ENCODE peak calls at places on chromosomes 11 and 22, in eight cellular contexts. B is kidney tubule cell; O is endodermal cell; X is stimulated activated CD4-positive, alpha-beta T cell treated with anti-CD3 and anti-CD28 coated beads, Interleukin-1b, Interleukin-23, amount 100 ng/mL, for 24 hours; Y is choroid plexus epithelial cell; K is non-pigmented ciliary epithelial cell; Z is iris pigment epithelial cell; V is nephron progenitor cell. T is an unnamed sample.

GRCh38 chr22:35328472-35328885 is 28.8 kb downstream of the TOM1 start:
- DNase-seq in B (no peak), O (no peak), X (no peak), Y (no peak), K (no peak), Z (no peak), V (no peak), T (no peak)

GRCh38 chr11:103484545-103484944 is 375.3 kb downstream of the DYNC2H1 start:
- DNase-seq in B (no peak), O (no peak), X (no peak), Y (no peak), K (no peak), Z (no peak), V (no peak), T (no peak)

GRCh38 chr22:22787151-22787550 is 100.5 kb upstream of the IGLL5 start:
- DNase-seq in B (no peak), O (no peak), X (no peak), Y (no peak), K (no peak), Z (no peak), V (no peak), T (no peak)

GRCh38 chr11:67269401-67270255 is 3.4 kb downstream of the GRK2 start:
- DNase-seq in B (peak), O (no peak), X (no peak), Y (no peak), K (no peak), Z (no peak), V (no peak), T (peak)

GRCh38 chr22:45838257-45838891 is 138.6 kb downstream of the WNT7B start:
- DNase-seq in B (no peak), O (no peak), X (no peak), Y (no peak), K (no peak), Z (no peak), V (no peak), T (no peak)

GRCh38 chr22:38549106-38549884 is 20.7 kb downstream of the DMC1 start:
- DNase-seq in B (no peak), O (no peak), X (no peak), Y (no peak), K (no peak), Z (peak), V (no peak), T (no peak)

GRCh38 chr22:19687561-19688300 is 26.6 kb upstream of the SEPTIN5 start:
- DNase-seq in B (no peak), O (peak), X (no peak), Y (no peak), K (no peak), Z (no peak), V (no peak), T (no peak)

GRCh38 chr11:118277312-118277711 is 13.2 kb upstream of the MPZL2 start:
- DNase-seq in B (peak), O (peak), X (no peak), Y (peak), K (no peak), Z (peak), V (no peak), T (peak)

GRCh38 chr22:38427940-38428339 is 27.1 kb downstream of the KCNJ4 start:
- DNase-seq in B (no peak), O (no peak), X (no peak), Y (no peak), K (no peak), Z (no peak), V (no peak), T (no peak)

GRCh38 chr11:20881328-20882079 is 212.1 kb downstream of the NELL1 start:
- DNase-seq in B (no peak), O (no peak), X (no peak), Y (no peak), K (no peak), Z (no peak), V (no peak), T (no peak)

GRCh38 chr11:13949876-13950275 is 12.6 kb upstream of the SPON1 start:
- DNase-seq in B (peak), O (no peak), X (no peak), Y (peak), K (no peak), Z (no peak), V (no peak), T (no peak)

T was measured in uterus.